ENCODE peak calls at places on chromosomes 13 and 19, in six cellular contexts. J is GM04504, N is tibial artery, A is ascending aorta, R is putamen, M is psoas muscle. B is an unnamed sample.

GRCh38 chr19:48400018-48400742 is 6.7 kb downstream of the GRIN2D start:
- DNase-seq in M (peak), A (peak), J (no peak), N (peak), R (no peak), B (no peak)

GRCh38 chr13:83753912-83754624 is 128.2 kb downstream of the SLITRK1 start:
- DNase-seq in N (no peak), M (no peak), J (no peak), A (no peak), R (no peak), B (no peak)

GRCh38 chr13:113546571-113547247 is 37.8 kb upstream of the TFDP1 start:
- DNase-seq in J (no peak), A (peak), M (peak), R (peak), N (peak), B (no peak)

GRCh38 chr19:49151339-49152217 is 3.6 kb downstream of the HRC start:
- DNase-seq in M (peak), N (no peak), A (peak), R (no peak), J (no peak), B (no peak)

GRCh38 chr19:18626906-18627305 is 9.9 kb upstream of the KLHL26 start:
- DNase-seq in R (no peak), J (no peak), M (no peak), N (no peak), A (no peak), B (no peak)

GRCh38 chr19:10927691-10928562 is 512 bp downstream of the YIPF2 start:
- DNase-seq in M (no peak), N (no peak), R (no peak), J (no peak), A (no peak), B (no peak)

GRCh38 chr13:86020350-86021002 is 221.3 kb upstream of the SLITRK6 start:
- DNase-seq in A (no peak), N (no peak), R (no peak), J (no peak), M (no peak), B (peak)

GRCh38 chr19:39563408-39563807 is 23.4 kb upstream of the EID2 start:
- DNase-seq in M (no peak), A (no peak), J (no peak), R (no peak), N (no peak), B (no peak)

GRCh38 chr13:112079696-112080095 is 12.7 kb downstream of the SOX1 start:
- DNase-seq in A (no peak), M (no peak), R (no peak), N (no peak), J (no peak), B (no peak)

GRCh38 chr13:102517959-102518358 is 78.8 kb upstream of the TPP2 start:
- DNase-seq in M (no peak), A (no peak), J (no peak), N (no peak), R (peak), B (no peak)

GRCh38 chr13:110520431-110521295 is 40.9 kb downstream of the RAB20 start:
- DNase-seq in N (peak), J (peak), R (peak), A (peak), M (peak), B (peak)

GRCh38 chr19:3034845-3035541 is 5.9 kb upstream of the TLE2 start:
- DNase-seq in N (no peak), R (no peak), A (no peak), M (peak), J (no peak), B (no peak)

GRCh38 chr13:113924184-113924583 is 49.7 kb downstream of the C13orf46 start:
- DNase-seq in M (no peak), A (no peak), R (no peak), N (no peak), J (no peak), B (no peak)

GRCh38 chr19:53355739-53356138 is 9.8 kb upstream of the ZNF525 start:
- DNase-seq in R (no peak), N (no peak), J (no peak), M (no peak), A (no peak), B (no peak)

GRCh38 chr19:45752639-45753038 is 16.4 kb downstream of the SIX5 start:
- DNase-seq in A (no peak), R (no peak), M (no peak), J (no peak), N (no peak), B (no peak)

GRCh38 chr13:106432636-106433035 is 102.8 kb downstream of the EFNB2 start:
- DNase-seq in A (no peak), R (no peak), M (no peak), N (no peak), J (no peak), B (no peak)

GRCh38 chr19:1373534-1374249 is 10.0 kb upstream of the NDUFS7 start:
- DNase-seq in M (peak), N (no peak), A (no peak), J (no peak), R (no peak), B (no peak)

GRCh38 chr13:109145631-109146030 is 516.2 kb downstream of the MYO16 start:
- DNase-seq in M (no peak), A (no peak), J (peak), N (no peak), R (peak), B (peak)

GRCh38 chr19:53576941-53577653 is 39.2 kb downstream of the ZNF331 start:
- DNase-seq in J (no peak), M (no peak), A (no peak), R (no peak), N (no peak), B (no peak)

GRCh38 chr19:16834747-16835146 is 5.5 kb downstream of the SIN3B start:
- DNase-seq in R (no peak), A (no peak), N (no peak), J (no peak), M (no peak), B (no peak)

GRCh38 chr19:39410620-39411005 is 1.9 kb upstream of the PLEKHG2 start:
- DNase-seq in A (peak), R (no peak), N (no peak), J (no peak), M (no peak), B (no peak)

GRCh38 chr13:33110386-33110712 is 94.1 kb downstream of the KL start:
- DNase-seq in A (no peak), J (no peak), N (no peak), R (no peak), M (no peak), B (no peak)

GRCh38 chr13:80755925-80756324 is 415.0 kb upstream of the SPRY2 start:
- DNase-seq in A (no peak), J (no peak), M (no peak), R (no peak), N (no peak), B (no peak)

GRCh38 chr13:39897636-39898035 is 242.2 kb downstream of the COG6 start:
- DNase-seq in M (no peak), J (no peak), A (no peak), N (no peak), R (no peak), B (no peak)

GRCh38 chr13:106291006-106291405 is 244.5 kb downstream of the EFNB2 start:
- DNase-seq in N (no peak), M (no peak), A (no peak), J (peak), R (no peak), B (no peak)

GRCh38 chr19:28065026-28065425 is 1147.9 kb downstream of the UQCRFS1 start:
- DNase-seq in A (no peak), J (no peak), M (no peak), N (no peak), R (no peak), B (no peak)

GRCh38 chr19:6181119-6181518 is 45.7 kb downstream of the ACSBG2 start:
- DNase-seq in M (no peak), N (no peak), J (no peak), A (peak), R (no peak), B (no peak)

GRCh38 chr19:35995655-35995993 is 636 bp downstream of the SDHAF1 start:
- DNase-seq in M (peak), A (no peak), N (peak), R (no peak), J (no peak), B (no peak)

GRCh38 chr13:36885901-36886300 is 34.1 kb downstream of the SMAD9 start:
- DNase-seq in A (no peak), J (no peak), M (no peak), R (no peak), N (no peak), B (no peak)

GRCh38 chr19:49094505-49095482 is 9.5 kb downstream of the SNRNP70 start:
- DNase-seq in R (no peak), J (no peak), N (no peak), A (no peak), M (peak), B (no peak)

GRCh38 chr19:27654266-27654990 is 1558.5 kb downstream of the UQCRFS1 start:
- DNase-seq in J (no peak), R (no peak), N (no peak), A (no peak), M (no peak), B (no peak)

GRCh38 chr13:98599502-98600328 is 22.8 kb upstream of the STK24 start:
- DNase-seq in M (no peak), R (no peak), J (no peak), N (no peak), A (no peak), B (no peak)

GRCh38 chr19:50377051-50377441 is 789 bp downstream of the NR1H2 start:
- DNase-seq in R (no peak), N (no peak), A (no peak), M (peak), J (no peak), B (no peak)

GRCh38 chr13:38045278-38046048 is 175.9 kb upstream of the TRPC4 start:
- DNase-seq in R (no peak), M (no peak), N (no peak), J (no peak), A (no peak), B (no peak)

GRCh38 chr13:62643799-62644484 is 1228.3 kb upstream of the PCDH20 start:
- DNase-seq in J (no peak), N (no peak), R (no peak), M (no peak), A (no peak), B (no peak)

GRCh38 chr13:114115796-114116195 is 16.6 kb downstream of the RASA3 start:
- DNase-seq in R (no peak), M (no peak), J (no peak), N (no peak), A (peak), B (no peak)